ENCODE peak calls at places on chromosomes 4 and X, in eight cellular contexts. H, G, F, E, J, C, Y and O are unnamed samples.

GRCh38 chrX:132413459-132413858 is 75.4 kb downstream of the MBNL3 start:
- DNase-seq in F (no peak), G (no peak), E (no peak), H (no peak), J (no peak), C (peak; percentile 62), Y (no peak), O (no peak)

GRCh38 chrX:22629105-22629725 is 356.5 kb downstream of the CBLL2 start:
- DNase-seq in Y (no peak), C (no peak), J (no peak), E (no peak), G (no peak), F (no peak), H (peak; percentile 48), O (no peak)

GRCh38 chrX:118595501-118596042 is 100.0 kb downstream of the DOCK11 start:
- DNase-seq in E (no peak), J (no peak), C (no peak), Y (no peak), H (no peak), G (no peak), F (no peak), O (no peak)

GRCh38 chrX:24479924-24480722 is 15.0 kb downstream of the PDK3 start:
- DNase-seq in J (no peak), F (peak; percentile 16), G (no peak), C (no peak), H (no peak), E (peak; percentile 54), Y (peak; percentile 60), O (peak; percentile 64)

GRCh38 chr4:182918791-182919302 is 1.7 kb upstream of the DCTD start:
- DNase-seq in J (no peak), Y (peak; percentile 61), F (no peak), C (no peak), G (no peak), H (no peak), E (no peak), O (no peak)

GRCh38 chrX:110006826-110007375 is 4.0 kb downstream of the TMEM164 start:
- DNase-seq in C (no peak), H (no peak), J (no peak), E (no peak), G (no peak), F (no peak), Y (no peak), O (no peak)

GRCh38 chr4:22191565-22192301 is 243.2 kb upstream of the KCNIP4 start:
- DNase-seq in C (peak; percentile 19), F (no peak), E (no peak), J (no peak), Y (no peak), G (no peak), H (peak; percentile 22), O (no peak)

GRCh38 chr4:55311792-55312490 is 34.1 kb upstream of the SRD5A3 start:
- DNase-seq in J (no peak), H (peak; percentile 37), Y (no peak), F (no peak), E (no peak), C (no peak), G (no peak), O (no peak)

GRCh38 chr4:75141162-75141561 is 208.2 kb downstream of the PARM1 start:
- DNase-seq in F (no peak), J (no peak), Y (no peak), H (no peak), E (no peak), C (no peak), G (no peak), O (no peak)

GRCh38 chr4:83252782-83253405 is 31.7 kb downstream of the COQ2 start:
- DNase-seq in H (peak; percentile 86), E (peak; percentile 60), G (peak; percentile 63), J (no peak), F (peak; percentile 58), Y (no peak), C (peak; percentile 73), O (peak; percentile 72)

GRCh38 chrX:57155171-57155570 is 18.0 kb upstream of the SPIN2A start:
- DNase-seq in Y (no peak), J (no peak), G (no peak), C (no peak), F (no peak), H (no peak), E (no peak), O (no peak)

GRCh38 chrX:57156397-57157049 is 19.3 kb upstream of the SPIN2A start:
- DNase-seq in Y (no peak), E (no peak), F (peak; percentile 8), C (peak; percentile 41), J (no peak), G (peak; percentile 23), H (peak; percentile 45), O (no peak)
- TF ChIP-seq CTCF in Y (peak; percentile 33), E (peak; percentile 48), F (no peak), C (no peak), J (no peak), G (peak; percentile 38), H (peak; percentile 44), O (peak; percentile 39)

DNA sequence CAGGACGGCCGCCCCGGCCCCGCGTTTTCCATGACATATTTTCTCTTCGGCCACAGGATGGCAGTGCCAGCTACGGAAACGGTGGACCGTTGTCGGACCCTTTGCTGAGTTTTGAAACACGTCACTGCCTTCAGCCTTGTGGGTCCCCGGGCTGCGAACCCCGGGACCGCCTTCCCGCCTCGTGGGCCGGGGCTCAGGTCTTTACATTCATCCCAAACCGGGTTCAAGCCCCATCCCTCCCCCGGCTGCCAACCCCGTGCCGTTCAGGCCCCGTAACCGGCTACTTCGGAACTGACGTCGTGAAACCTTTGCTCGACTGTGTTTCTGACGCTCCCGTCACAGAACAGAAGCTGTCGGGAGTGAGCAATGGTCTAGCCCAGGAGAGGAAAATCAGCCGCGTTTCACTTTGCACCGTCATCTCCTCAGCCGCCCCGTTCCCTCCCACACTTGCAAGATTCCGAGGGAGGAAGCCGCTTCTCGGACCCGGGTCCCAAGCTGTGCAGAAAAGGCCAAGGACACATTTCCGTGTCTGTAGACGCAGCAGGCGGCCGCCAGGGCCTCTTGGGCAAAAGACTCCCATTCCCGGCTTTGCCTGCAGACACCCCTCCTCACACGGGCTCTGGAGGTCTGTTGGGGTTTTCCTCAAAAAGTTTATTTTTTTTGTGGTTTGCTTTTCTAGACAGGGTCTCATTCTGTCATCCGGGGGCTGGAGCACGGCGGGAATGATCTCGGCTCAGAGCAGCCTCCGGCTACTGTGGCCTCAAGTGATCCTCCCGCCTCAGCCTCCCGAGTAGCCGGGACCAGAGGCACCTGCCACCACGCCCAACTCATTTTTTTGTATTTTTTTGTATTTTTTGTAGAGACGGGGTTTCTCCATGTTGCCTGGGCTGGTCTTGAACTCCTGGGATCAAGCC is 41.4 kb upstream of the PPP2R3B start:
- DNase-seq in H (no peak), J (no peak), G (peak; percentile 63), C (peak; percentile 71), E (no peak), Y (no peak), F (no peak), O (no peak)
- TF ChIP-seq CTCF in H (no peak), J (no peak), G (peak; percentile 46), C (no peak), E (no peak), Y (no peak), F (no peak), O (no peak)

GRCh38 chr4:8276358-8277240 is 7.0 kb downstream of the HTRA3 start:
- DNase-seq in J (peak; percentile 64), Y (no peak), G (no peak), F (peak; percentile 56), E (no peak), H (peak; percentile 70), C (no peak), O (no peak)

GRCh38 chr4:8275511-8275910 is 6.0 kb downstream of the HTRA3 start:
- DNase-seq in G (no peak), Y (no peak), C (no peak), J (no peak), F (no peak), E (no peak), H (no peak), O (no peak)

GRCh38 chr4:8278421-8279287 is 9.1 kb downstream of the HTRA3 start:
- DNase-seq in H (peak; percentile 91), F (no peak), Y (no peak), C (no peak), E (no peak), G (no peak), J (peak; percentile 80), O (no peak)

GRCh38 chr4:8278009-8278395 is 8.4 kb downstream of the HTRA3 start:
- DNase-seq in H (no peak), J (no peak), F (no peak), G (no peak), Y (no peak), C (no peak), E (no peak), O (no peak)

DNA sequence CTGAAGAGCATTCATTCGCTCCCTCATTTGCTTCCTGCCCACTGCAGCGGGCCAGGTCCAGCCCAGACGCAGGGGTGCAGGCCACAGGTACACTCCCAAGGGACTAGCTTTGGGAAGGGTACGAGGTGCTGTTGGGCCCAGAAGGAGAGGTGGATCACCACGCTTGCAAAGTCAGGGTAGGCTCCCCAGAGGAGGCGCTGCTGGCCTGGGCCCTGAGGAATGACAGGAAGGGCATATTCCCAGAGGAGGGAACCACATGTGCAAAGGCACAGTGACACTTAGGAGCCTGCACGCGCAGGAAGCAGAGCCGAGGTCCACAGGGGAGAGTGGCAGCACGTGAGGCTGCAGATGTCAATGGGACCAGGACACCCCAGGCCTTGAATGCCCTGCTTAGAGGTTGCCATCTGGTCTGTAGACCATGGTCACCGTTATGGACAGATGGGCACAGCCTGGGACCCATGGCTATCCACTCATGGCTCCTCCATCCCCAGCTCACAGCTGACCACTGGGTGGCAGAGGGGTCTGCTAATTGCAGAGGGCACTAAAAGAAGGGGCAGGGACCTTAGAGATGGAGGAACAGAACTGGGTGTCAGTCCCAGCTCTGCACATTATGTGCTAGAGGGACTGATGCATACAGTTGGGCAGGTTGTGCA is 7.9 kb downstream of the HTRA3 start:
- DNase-seq in G (no peak), H (no peak), C (no peak), Y (no peak), E (no peak), J (no peak), F (no peak), O (no peak)
- TF ChIP-seq CTCF in G (no peak), H (no peak), C (no peak), Y (no peak), E (no peak), J (no peak), F (no peak), O (no peak)

GRCh38 chr4:12359420-12359819 is 930.7 kb upstream of the HS3ST1 start:
- DNase-seq in F (no peak), G (no peak), E (no peak), H (no peak), J (no peak), Y (no peak), C (no peak), O (no peak)
- TF ChIP-seq CTCF in F (no peak), G (no peak), E (no peak), H (no peak), J (no peak), Y (no peak), C (no peak), O (no peak)

GRCh38 chr4:28621541-28621940 is 1760.9 kb downstream of the STIM2 start:
- DNase-seq in E (no peak), G (no peak), H (no peak), F (no peak), J (no peak), C (no peak), Y (no peak), O (no peak)
- TF ChIP-seq CTCF in E (no peak), G (no peak), H (no peak), F (no peak), J (no peak), C (no peak), Y (no peak), O (no peak)